ENCODE peak calls at places on chromosomes 4 and X, in nine cellular contexts. D is PC-3, T is thoracic aorta, V is colonic mucosa, K is aorta, Y is cardiac muscle cell, A is GM06990, Q is heart right ventricle, R is brain microvascular endothelial cell. B is an unnamed sample.

GRCh38 chrX:118974088-118974907 is at the start of gene LONRF3:
- DNase-seq in D (peak; percentile 67), T (peak; percentile 33), V (peak; percentile 80), K (peak; percentile 84), Y (peak; percentile 64), A (peak; percentile 2), Q (peak; percentile 65), R (peak; percentile 20), B (peak; percentile 76)

GRCh38 chrX:7263961-7264360 is 116.0 kb upstream of the PUDP start:
- DNase-seq in D (peak; percentile 84), T (no peak), V (no peak), K (no peak), Y (no peak), A (no peak), Q (no peak), R (no peak), B (no peak)

GRCh38 chr4:102824398-102824797 is 3.0 kb downstream of the UBE2D3 start:
- DNase-seq in D (no peak), T (no peak), V (no peak), K (no peak), Y (no peak), A (no peak), Q (no peak), R (no peak), B (no peak)

GRCh38 chrX:13646154-13646549 is 6.8 kb upstream of the TCEANC start:
- DNase-seq in D (peak; percentile 66), T (no peak), V (peak; percentile 64), K (peak; percentile 71), Y (peak; percentile 75), A (no peak), Q (peak; percentile 41), R (peak; percentile 72), B (peak; percentile 84)

GRCh38 chr4:180706766-180707165 is 1536.4 kb upstream of the TENM3 start:
- DNase-seq in D (no peak), T (no peak), V (no peak), K (no peak), Y (no peak), A (no peak), Q (no peak), R (no peak), B (no peak)

GRCh38 chrX:1763294-1763693 is 148.4 kb downstream of the ASMT start:
- DNase-seq in D (no peak), T (no peak), V (no peak), K (no peak), Y (no peak), A (no peak), Q (no peak), R (no peak), B (no peak)

GRCh38 chrX:136310411-136310810 is 9.6 kb downstream of the ADGRG4 start:
- DNase-seq in D (peak; percentile 75), T (no peak), V (no peak), K (no peak), Y (peak; percentile 20), A (no peak), Q (no peak), R (peak; percentile 53), B (no peak)

GRCh38 chrX:119870626-119871131 is 854 bp downstream of the RNF113A start:
- DNase-seq in D (peak; percentile 33), T (no peak), V (peak; percentile 28), K (no peak), Y (peak; percentile 16), A (no peak), Q (no peak), R (peak; percentile 22), B (no peak)

GRCh38 chr4:165439344-165439743 is 60.5 kb downstream of the CPE start:
- DNase-seq in D (peak; percentile 16), T (no peak), V (no peak), K (no peak), Y (no peak), A (no peak), Q (no peak), R (no peak), B (no peak)

GRCh38 chrX:67780694-67781109 is 236.9 kb downstream of the AR start:
- DNase-seq in D (peak; percentile 2), T (peak; percentile 42), V (peak; percentile 29), K (peak; percentile 93), Y (peak; percentile 97), A (no peak), Q (peak; percentile 58), R (peak; percentile 91), B (peak; percentile 89)

GRCh38 chr4:106986486-106986885 is 49.6 kb downstream of the DKK2 start:
- DNase-seq in D (no peak), T (no peak), V (no peak), K (no peak), Y (no peak), A (no peak), Q (no peak), R (peak; percentile 39), B (no peak)

GRCh38 chr4:1039493-1040343 is 28.3 kb downstream of the FGFRL1 start:
- DNase-seq in D (peak; percentile 55), T (no peak), V (no peak), K (peak; percentile 84), Y (peak; percentile 64), A (no peak), Q (peak; percentile 4), R (peak; percentile 28), B (peak; percentile 87)

GRCh38 chr4:23931489-23931830 is 41.6 kb upstream of the PPARGC1A start:
- DNase-seq in D (no peak), T (no peak), V (no peak), K (no peak), Y (no peak), A (no peak), Q (no peak), R (no peak), B (no peak)

GRCh38 chrX:11953615-11954014 is 184.7 kb upstream of the FRMPD4 start:
- DNase-seq in D (peak; percentile 90), T (no peak), V (no peak), K (no peak), Y (peak; percentile 54), A (no peak), Q (no peak), R (peak; percentile 82), B (no peak)

GRCh38 chrX:119398974-119399771 is at the start of gene SLC25A43:
- DNase-seq in D (peak; percentile 45), T (no peak), V (peak; percentile 64), K (peak; percentile 58), Y (peak; percentile 51), A (peak; percentile 74), Q (peak; percentile 44), R (no peak), B (peak; percentile 51)

GRCh38 chr4:128574706-128575105 is 234.8 kb upstream of the JADE1 start:
- DNase-seq in D (peak; percentile 67), T (no peak), V (peak; percentile 90), K (peak; percentile 61), Y (peak; percentile 92), A (peak; percentile 18), Q (peak; percentile 22), R (peak; percentile 93), B (peak; percentile 76)

GRCh38 chr4:5979981-5980380 is 38.2 kb downstream of the C4orf50 start:
- DNase-seq in D (peak; percentile 39), T (no peak), V (no peak), K (no peak), Y (no peak), A (no peak), Q (no peak), R (no peak), B (no peak)

GRCh38 chrX:27571164-27571563 is 19.0 kb upstream of the DCAF8L2 start:
- DNase-seq in D (no peak), T (no peak), V (no peak), K (no peak), Y (no peak), A (no peak), Q (no peak), R (no peak), B (no peak)

GRCh38 chr4:42954925-42955669 is 62.6 kb downstream of the GRXCR1 start:
- DNase-seq in D (no peak), T (no peak), V (no peak), K (no peak), Y (no peak), A (no peak), Q (peak; percentile 22), R (no peak), B (peak; percentile 14)

GRCh38 chr4:15681067-15681371 is 608 bp upstream of the FAM200B start:
- DNase-seq in D (no peak), T (no peak), V (no peak), K (no peak), Y (no peak), A (no peak), Q (no peak), R (no peak), B (no peak)
- H3K4me3 ChIP-seq in D (peak overlapping the region; percentile 98), T (peak overlapping the region; percentile 91), V (peak overlapping the region; percentile 65), K (peak overlapping the region; percentile 36), Y (peak overlapping the region; percentile 57), A (peak overlapping the region; percentile 91), Q (peak overlapping the region; percentile 70), R (peak overlapping the region; percentile 78), B (peak overlapping the region; percentile 78)

GRCh38 chrX:47202316-47202715 is 8.7 kb downstream of the UBA1 start:
- DNase-seq in D (no peak), T (no peak), V (no peak), K (peak; percentile 39), Y (no peak), A (no peak), Q (no peak), R (no peak), B (no peak)
- H3K27me3 ChIP-seq in D (no peaks in the 10 kb centered on the region), T (no peaks in the 10 kb centered on the region), V (no peaks in the 10 kb centered on the region), K (no peaks in the 10 kb centered on the region), Y (no peaks in the 10 kb centered on the region), A (no peaks in the 10 kb centered on the region), Q (no peaks in the 10 kb centered on the region), R (no peaks in the 10 kb centered on the region), B (no peaks in the 10 kb centered on the region)

DNA sequence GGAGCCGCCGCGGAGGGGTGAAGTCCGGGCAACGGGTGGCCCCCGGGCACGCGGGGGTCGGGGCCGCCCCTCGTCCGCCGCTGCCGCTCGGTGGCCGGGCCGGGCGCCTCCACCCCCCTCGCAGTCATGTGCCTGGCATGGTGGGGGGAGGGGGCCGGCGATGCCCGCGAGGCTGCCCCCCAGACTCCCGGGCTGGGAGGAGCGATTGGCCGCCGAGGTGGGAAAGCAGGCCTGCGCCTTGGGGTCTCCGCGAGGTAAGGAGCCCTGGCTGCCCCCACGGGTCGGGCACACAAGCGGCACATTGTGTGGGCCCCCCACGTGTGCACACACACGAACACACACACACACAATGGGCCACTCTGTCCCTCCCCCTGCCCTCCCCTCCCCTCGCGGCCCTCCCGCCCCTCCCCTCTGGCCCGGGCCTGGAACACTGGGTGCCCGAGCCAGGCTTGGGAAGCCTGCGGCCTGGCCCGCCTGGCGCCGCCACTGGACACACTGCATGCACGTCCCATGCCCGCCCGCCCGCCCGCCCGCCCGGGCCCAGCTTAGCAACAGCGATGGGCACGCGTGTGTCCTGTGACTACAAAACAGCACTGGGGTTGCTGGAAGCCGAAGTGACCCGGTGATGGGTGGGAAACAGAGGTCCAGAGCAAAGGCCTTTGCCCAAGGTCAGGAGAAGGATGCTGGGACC is 1.3 kb downstream of the SLC6A8 start:
- DNase-seq in D (peak; percentile 46), T (no peak), V (no peak), K (no peak), Y (peak; percentile 29), A (no peak), Q (peak; percentile 50), R (no peak), B (peak; percentile 52)
- H3K4me3 ChIP-seq in D (peak overlapping the region; percentile 65), T (peak overlapping the region; percentile 65), V (peak overlapping the region; percentile 30), K (peak overlapping the region; percentile 25), Y (peak overlapping the region; percentile 51), A (no peak overlapping the region), Q (peak overlapping the region; percentile 26), R (peak overlapping the region; percentile 41), B (peak overlapping the region; percentile 82)

DNA sequence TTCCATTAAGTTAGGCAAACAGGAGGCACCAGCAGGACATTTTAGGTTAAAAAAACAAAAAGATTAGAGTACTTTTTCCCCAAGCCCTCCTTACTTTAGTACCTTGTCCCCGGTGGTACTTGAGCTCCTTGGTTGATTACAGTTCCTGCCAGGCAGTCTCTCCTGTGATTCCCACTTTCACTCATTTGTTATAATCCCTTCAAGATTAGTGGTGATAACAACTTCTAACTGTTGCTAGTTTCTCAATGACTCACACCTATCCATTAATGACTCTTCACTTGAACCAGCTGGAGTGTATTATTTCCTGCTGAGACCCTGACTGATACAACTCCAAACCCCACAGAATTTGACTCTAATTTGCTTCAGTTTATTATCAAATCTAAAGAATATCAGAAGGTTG is 765.0 kb upstream of the DIAPH2 start:
- DNase-seq in D (no peak), T (no peak), V (no peak), K (no peak), Y (no peak), A (no peak), Q (no peak), R (no peak), B (no peak)
- H3K27me3 ChIP-seq in D (no peaks in the 10 kb centered on the region), T (no peaks in the 10 kb centered on the region), V (no peaks in the 10 kb centered on the region), K (no peaks in the 10 kb centered on the region), Y (no peaks in the 10 kb centered on the region), A (no peaks in the 10 kb centered on the region), Q (no peaks in the 10 kb centered on the region), R (no peaks in the 10 kb centered on the region), B (no peaks in the 10 kb centered on the region)

B was measured in right cardiac atrium.